ENCODE peak calls at places on chromosome 12, in five cellular contexts. Q, A, C, R and Y are unnamed samples.

GRCh38 chr12:4069046-4070010 is 196.1 kb upstream of the PARP11 start:
- DNase-seq in Q (no peak), A (no peak), C (no peak), R (no peak), Y (no peak)

GRCh38 chr12:71636704-71637115 is 26.9 kb downstream of the ZFC3H1 start:
- DNase-seq in Q (no peak), A (no peak), C (peak; percentile 70), R (peak; percentile 15), Y (no peak)

GRCh38 chr12:913919-914718 is 35.4 kb downstream of the RAD52 start:
- DNase-seq in Q (no peak), A (no peak), C (peak; percentile 88), R (no peak), Y (no peak)

GRCh38 chr12:26062006-26062405 is 62.8 kb downstream of the BHLHE41 start:
- DNase-seq in Q (no peak), A (no peak), C (no peak), R (no peak), Y (no peak)

GRCh38 chr12:109613611-109614455 is 40.2 kb downstream of the MVK start:
- DNase-seq in Q (no peak), A (no peak), C (no peak), R (no peak), Y (no peak)

GRCh38 chr12:26768611-26769603 is 64.1 kb downstream of the ITPR2 start:
- DNase-seq in Q (no peak), A (no peak), C (no peak), R (no peak), Y (no peak)

GRCh38 chr12:15830538-15830937 is 41.4 kb upstream of the EPS8 start:
- DNase-seq in Q (no peak), A (no peak), C (peak; percentile 2), R (no peak), Y (no peak)

GRCh38 chr12:121918679-121919038 is 267 bp downstream of the CFAP251 start:
- DNase-seq in Q (no peak), A (no peak), C (no peak), R (no peak), Y (no peak)

GRCh38 chr12:29769162-29769820 is 14.5 kb downstream of the TMTC1 start:
- DNase-seq in Q (no peak), A (peak; percentile 43), C (peak; percentile 91), R (no peak), Y (no peak)

GRCh38 chr12:229441-230191 is 15.7 kb upstream of the SLC6A12 start:
- DNase-seq in Q (no peak), A (no peak), C (no peak), R (no peak), Y (no peak)

GRCh38 chr12:71626098-71626497 is 37.5 kb downstream of the ZFC3H1 start:
- DNase-seq in Q (no peak), A (no peak), C (no peak), R (no peak), Y (no peak)

GRCh38 chr12:106248177-106248848 is 493 bp upstream of the CKAP4 start:
- DNase-seq in Q (no peak), A (peak; percentile 62), C (peak; percentile 82), R (no peak), Y (no peak)

GRCh38 chr12:82326905-82327503 is 31.2 kb downstream of the CCDC59 start:
- DNase-seq in Q (no peak), A (no peak), C (peak; percentile 54), R (no peak), Y (no peak)

GRCh38 chr12:110726018-110726417 is 16.7 kb downstream of the PPP1CC start:
- DNase-seq in Q (no peak), A (no peak), C (no peak), R (no peak), Y (no peak)

GRCh38 chr12:105670664-105671063 is 340.2 kb downstream of the C12orf75 start:
- DNase-seq in Q (no peak), A (no peak), C (no peak), R (no peak), Y (no peak)

GRCh38 chr12:32587536-32588346 is 91.4 kb upstream of the DNM1L start:
- DNase-seq in Q (no peak), A (no peak), C (no peak), R (no peak), Y (no peak)

GRCh38 chr12:121796855-121797751 is 3.6 kb upstream of the RHOF start:
- DNase-seq in Q (peak; percentile 89), A (peak; percentile 89), C (peak; percentile 86), R (peak; percentile 88), Y (no peak)

GRCh38 chr12:46387697-46388096 is 15.1 kb upstream of the SLC38A2 start:
- DNase-seq in Q (no peak), A (no peak), C (no peak), R (no peak), Y (no peak)

GRCh38 chr12:46372852-46373302 is 304 bp upstream of the SLC38A2 start:
- DNase-seq in Q (no peak), A (no peak), C (no peak), R (peak; percentile 98), Y (no peak)

GRCh38 chr12:93896427-93896826 is 219.3 kb downstream of the CRADD start:
- DNase-seq in Q (no peak), A (no peak), C (no peak), R (no peak), Y (no peak)

GRCh38 chr12:2332266-2332665 is 279.5 kb downstream of the CACNA1C start:
- DNase-seq in Q (no peak), A (no peak), C (no peak), R (no peak), Y (no peak)

GRCh38 chr12:126747530-126748149 is 1519.3 kb upstream of the TMEM132C start:
- DNase-seq in Q (no peak), A (no peak), C (peak; percentile 70), R (peak; percentile 67), Y (no peak)

GRCh38 chr12:26878661-26879119 is 45.7 kb upstream of the ITPR2 start:
- DNase-seq in Q (no peak), A (peak; percentile 72), C (peak; percentile 62), R (no peak), Y (no peak)

GRCh38 chr12:13206560-13206897 is 10.0 kb downstream of the EMP1 start:
- DNase-seq in Q (no peak), A (no peak), C (no peak), R (no peak), Y (no peak)

GRCh38 chr12:13210022-13210539 is 13.6 kb downstream of the EMP1 start:
- DNase-seq in Q (no peak), A (no peak), C (no peak), R (no peak), Y (no peak)

GRCh38 chr12:13209279-13210021 is 12.9 kb downstream of the EMP1 start:
- DNase-seq in Q (no peak), A (no peak), C (peak; percentile 30), R (no peak), Y (no peak)

GRCh38 chr12:13210543-13211190 is 14.1 kb downstream of the EMP1 start:
- DNase-seq in Q (no peak), A (no peak), C (no peak), R (no peak), Y (no peak)

DNA sequence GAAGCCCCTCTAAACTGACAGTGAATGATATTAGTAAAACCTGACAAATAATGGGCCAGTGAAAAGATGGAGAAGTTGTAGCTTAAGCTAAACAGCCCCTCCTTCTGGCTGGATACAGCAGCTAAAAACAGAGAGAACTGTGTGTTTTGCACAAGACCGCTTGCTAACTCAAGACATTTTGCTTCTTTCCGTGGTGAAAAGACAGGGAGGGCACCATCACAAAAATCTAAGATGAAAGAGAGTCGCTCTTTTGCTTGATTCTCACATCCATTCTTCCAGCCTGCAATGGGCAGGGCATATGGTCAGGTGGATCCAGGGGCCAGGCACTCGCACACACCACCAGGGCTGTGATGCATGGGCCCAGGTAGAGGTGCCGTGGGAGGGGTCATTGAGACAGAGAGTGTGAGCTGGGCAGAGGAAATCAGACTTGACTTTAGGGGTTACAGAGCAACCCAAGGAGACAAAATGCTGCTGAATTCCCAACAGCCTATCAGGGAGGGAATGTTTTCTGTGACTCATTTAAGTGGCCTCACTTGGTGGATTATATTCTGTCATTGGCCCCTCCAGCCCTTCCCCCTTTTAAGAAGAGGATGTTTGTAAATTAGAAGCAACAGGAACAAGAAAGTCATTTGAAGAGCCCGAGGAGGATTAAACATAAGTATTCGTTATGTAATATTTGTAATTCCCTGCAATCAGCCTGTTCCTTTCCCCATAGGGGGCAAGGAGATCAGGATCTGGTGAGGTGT is 12.2 kb downstream of the EMP1 start:
- DNase-seq in Q (no peak), A (no peak), C (peak; percentile 49), R (no peak), Y (no peak)
- TF ChIP-seq CTCF in Q (peak; percentile 11), A (no peak), C (peak; percentile 47), R (peak; percentile 45), Y (peak; percentile 74)

GRCh38 chr12:49733219-49734017 is 7.9 kb upstream of the TMBIM6 start:
- DNase-seq in Q (no peak), A (no peak), C (no peak), R (no peak), Y (no peak)
- TF ChIP-seq CTCF in Q (no peak), A (no peak), C (no peak), R (no peak), Y (no peak)

GRCh38 chr12:90407841-90408240 is 547.1 kb downstream of the CCER1 start:
- DNase-seq in Q (no peak), A (no peak), C (no peak), R (no peak), Y (no peak)
- TF ChIP-seq CTCF in Q (no peak), A (no peak), C (no peak), R (no peak), Y (no peak)

GRCh38 chr12:119772431-119772830 is 104.5 kb downstream of the PRKAB1 start:
- DNase-seq in Q (no peak), A (no peak), C (peak; percentile 8), R (no peak), Y (no peak)

GRCh38 chr12:119770146-119770545 is 102.2 kb downstream of the PRKAB1 start:
- DNase-seq in Q (no peak), A (no peak), C (no peak), R (no peak), Y (no peak)

GRCh38 chr12:119780786-119781434 is 96.2 kb downstream of the CIT start:
- DNase-seq in Q (no peak), A (peak; percentile 21), C (peak; percentile 72), R (peak; percentile 30), Y (no peak)

GRCh38 chr12:119775246-119775895 is 101.7 kb downstream of the CIT start:
- DNase-seq in Q (no peak), A (no peak), C (no peak), R (no peak), Y (no peak)
- TF ChIP-seq CTCF in Q (no peak), A (no peak), C (no peak), R (no peak), Y (no peak)